ENCODE peak calls at places on chromosomes 6 and 20, in six cellular contexts. H is small intestine, D is heart left ventricle, M is GM12878, A is HepG2, F is ovary. G is an unnamed sample.

GRCh38 chr6:4891171-4891570 is 112.7 kb downstream of the RPP40 start:
- DNase-seq in H (no peak), D (no peak), M (no peak), A (no peak), F (no peak), G (no peak)

GRCh38 chr20:51758978-51759544 is 9.1 kb downstream of the ATP9A start:
- DNase-seq in H (no peak), D (peak), M (no peak), A (peak), F (no peak), G (no peak)

GRCh38 chr20:33709905-33710541 is 10.1 kb downstream of the PXMP4 start:
- DNase-seq in H (peak), D (no peak), M (no peak), A (no peak), F (no peak), G (no peak)

GRCh38 chr20:50335866-50336265 is 145.2 kb downstream of the CEBPB start:
- DNase-seq in H (no peak), D (no peak), M (no peak), A (no peak), F (no peak), G (no peak)

GRCh38 chr6:33213166-33213988 is 5.1 kb downstream of the RING1 start:
- DNase-seq in H (no peak), D (peak), M (no peak), A (no peak), F (peak), G (peak)

GRCh38 chr6:119454694-119455093 is 105.1 kb upstream of the MAN1A1 start:
- DNase-seq in H (no peak), D (no peak), M (no peak), A (no peak), F (no peak), G (no peak)

GRCh38 chr20:15702161-15702560 is 871.1 kb downstream of the KIF16B start:
- DNase-seq in H (no peak), D (no peak), M (no peak), A (no peak), F (no peak), G (no peak)

GRCh38 chr20:47360489-47361267 is 4.2 kb upstream of the ZMYND8 start:
- DNase-seq in H (peak), D (peak), M (no peak), A (peak), F (peak), G (peak)

GRCh38 chr6:13559968-13560650 is 14.3 kb upstream of the SIRT5 start:
- DNase-seq in H (no peak), D (no peak), M (no peak), A (no peak), F (no peak), G (no peak)

GRCh38 chr6:133179483-133179882 is 61.7 kb upstream of the EYA4 start:
- DNase-seq in H (peak), D (no peak), M (no peak), A (no peak), F (no peak), G (no peak)

GRCh38 chr6:37585523-37585905 is 85.8 kb upstream of the CCDC167 start:
- DNase-seq in H (no peak), D (no peak), M (no peak), A (no peak), F (no peak), G (no peak)

GRCh38 chr20:18138266-18138582 is 561 bp downstream of the KAT14 start:
- DNase-seq in H (no peak), D (no peak), M (no peak), A (no peak), F (no peak), G (no peak)

GRCh38 chr6:113901482-113901881 is 44.3 kb downstream of the MARCKS start:
- DNase-seq in H (no peak), D (no peak), M (no peak), A (no peak), F (no peak), G (no peak)

GRCh38 chr6:19753822-19754221 is 83.3 kb upstream of the ID4 start:
- DNase-seq in H (peak), D (no peak), M (no peak), A (no peak), F (no peak), G (no peak)

GRCh38 chr6:109239918-109240321 is 142.3 kb downstream of the CD164 start:
- DNase-seq in H (no peak), D (peak), M (no peak), A (peak), F (no peak), G (no peak)
- H3K27ac ChIP-seq in H (no peak), D (no peak), M (no peak), A (peak), F (no peak), G (peak)

GRCh38 chr20:41049451-41049850 is 20.8 kb downstream of the TOP1 start:
- DNase-seq in H (no peak), D (no peak), M (no peak), A (no peak), F (no peak), G (no peak)
- H3K27ac ChIP-seq in H (no peak), D (no peak), M (peak), A (no peak), F (no peak), G (peak)

GRCh38 chr6:90251295-90251992 is 45.2 kb downstream of the BACH2 start:
- DNase-seq in H (no peak), D (no peak), M (peak), A (no peak), F (no peak), G (no peak)
- H3K27ac ChIP-seq in H (no peak), D (no peak), M (no peak), A (no peak), F (no peak), G (no peak)

DNA sequence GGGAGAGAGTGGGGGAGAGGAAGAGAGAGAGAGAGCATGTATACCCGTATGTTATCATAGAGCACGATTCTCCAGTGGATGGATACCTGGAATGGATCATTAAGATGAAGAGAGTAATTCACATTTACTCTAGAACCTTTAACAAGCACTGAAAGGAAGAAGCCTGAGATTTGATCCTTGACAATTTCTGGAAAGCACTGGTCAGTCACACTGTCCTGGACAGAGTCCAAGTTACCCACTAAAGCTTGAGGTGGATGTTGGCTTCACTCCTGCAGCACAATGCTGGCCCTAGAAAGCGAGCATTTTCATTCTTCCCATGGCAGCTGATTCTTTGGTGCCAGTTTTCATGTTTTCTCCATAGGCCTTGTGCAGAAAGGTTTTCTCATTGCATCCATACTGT is 25.6 kb downstream of the NFYA start:
- DNase-seq in H (no peak), D (no peak), M (no peak), A (no peak), F (no peak), G (no peak)
- H3K27ac ChIP-seq in H (no peak), D (no peak), M (no peak), A (no peak), F (no peak), G (no peak)

GRCh38 chr20:1932971-1933370 is 37.8 kb downstream of the SIRPA start:
- DNase-seq in H (no peak), D (no peak), M (no peak), A (no peak), F (no peak), G (no peak)

GRCh38 chr20:1933465-1933870 is 38.3 kb downstream of the SIRPA start:
- DNase-seq in H (no peak), D (peak), M (no peak), A (no peak), F (peak), G (no peak)

GRCh38 chr20:1935696-1936366 is 40.6 kb downstream of the SIRPA start:
- DNase-seq in H (peak), D (peak), M (no peak), A (no peak), F (peak), G (no peak)

GRCh38 chr20:1934578-1935573 is 39.7 kb downstream of the SIRPA start:
- DNase-seq in H (no peak), D (peak), M (no peak), A (no peak), F (peak), G (no peak)

GRCh38 chr20:1934162-1934561 is 39.0 kb downstream of the SIRPA start:
- DNase-seq in H (no peak), D (no peak), M (no peak), A (no peak), F (no peak), G (no peak)
- H3K27ac ChIP-seq in H (no peak), D (no peak), M (no peak), A (no peak), F (peak), G (no peak)